ENCODE peak calls at places on chromosomes 1 and 21, in eight cellular contexts. M is activated naive CD8-positive, alpha-beta T cell treated with anti-CD3 and anti-CD28 coated beads, Interleukin-2, amount 10 ng/mL, durations not matched to agents 7 days and 5 days; H is putamen; Z is M059J; F is amniotic stem cell; B is right cardiac atrium; C is cardiac septum; P is hypothalamus. U is an unnamed sample.

GRCh38 chr1:199474738-199475137 is 552.8 kb upstream of the NR5A2 start:
- DNase-seq in B (no peak), Z (no peak), P (no peak), M (no peak), C (no peak), F (no peak), H (no peak), U (no peak)

GRCh38 chr1:205497351-205497750 is 7.1 kb upstream of the CDK18 start:
- DNase-seq in Z (no peak), H (no peak), B (no peak), C (no peak), P (no peak), F (no peak), M (no peak), U (no peak)

GRCh38 chr1:14136152-14136763 is 436.3 kb downstream of the PRDM2 start:
- DNase-seq in Z (no peak), C (no peak), H (no peak), M (no peak), F (no peak), P (no peak), B (no peak), U (no peak)

GRCh38 chr1:219664310-219665029 is 51.6 kb upstream of the ZC3H11B start:
- DNase-seq in P (no peak), B (no peak), M (no peak), Z (no peak), H (no peak), C (no peak), F (no peak), U (no peak)

GRCh38 chr1:23524716-23525401 is 6.2 kb downstream of the E2F2 start:
- DNase-seq in C (no peak), F (no peak), P (no peak), M (peak; percentile 56), B (no peak), H (no peak), Z (no peak), U (peak; percentile 48)

GRCh38 chr21:39263372-39263771 is 50.1 kb downstream of the BRWD1 start:
- DNase-seq in F (no peak), H (no peak), C (no peak), Z (no peak), P (no peak), B (no peak), M (no peak), U (no peak)

GRCh38 chr1:50492142-50492541 is 68.9 kb upstream of the DMRTA2 start:
- DNase-seq in Z (no peak), F (no peak), H (no peak), M (no peak), C (no peak), B (no peak), P (no peak), U (no peak)

GRCh38 chr1:186662752-186663151 is 17.5 kb downstream of the PTGS2 start:
- DNase-seq in C (no peak), F (no peak), Z (peak; percentile 50), B (no peak), H (no peak), M (no peak), P (no peak), U (peak; percentile 20)

GRCh38 chr1:203211812-203212211 is 17.7 kb downstream of the CHIT1 start:
- DNase-seq in B (no peak), F (no peak), C (no peak), H (no peak), P (no peak), Z (no peak), M (no peak), U (no peak)

GRCh38 chr1:155934933-155935590 is 849 bp upstream of the KHDC4 start:
- DNase-seq in P (no peak), M (no peak), B (no peak), Z (no peak), C (no peak), F (no peak), H (no peak), U (no peak)

GRCh38 chr1:223358826-223359225 is 5.2 kb downstream of the SUSD4 start:
- DNase-seq in F (no peak), P (no peak), H (no peak), M (no peak), Z (peak; percentile 43), B (no peak), C (no peak), U (no peak)

GRCh38 chr21:41753001-41753725 is 13.7 kb downstream of the RIPK4 start:
- DNase-seq in Z (no peak), P (no peak), B (no peak), H (no peak), C (no peak), F (no peak), M (no peak), U (no peak)

U was measured in PC-9.